ENCODE peak calls at places on chromosomes 12 and 14, in five cellular contexts. S is LoVo, M is NCI-H1105, V is hypothalamus, L is NCI-H510A treated with DMSO at 0.1 percent for 48 hours. E is an unnamed sample.

GRCh38 chr12:9387450-9387849 is 179.3 kb upstream of the PZP start:
- DNase-seq in V (no peak), L (no peak), M (no peak), S (no peak), E (no peak)

GRCh38 chr12:65860584-65860983 is 36.3 kb downstream of the HMGA2 start:
- DNase-seq in S (no peak), V (no peak), M (no peak), L (no peak), E (no peak)

GRCh38 chr12:100554608-100555077 is 18.8 kb upstream of the GAS2L3 start:
- DNase-seq in S (peak), M (peak), L (peak), V (no peak), E (peak)

GRCh38 chr12:63129927-63130326 is 21.1 kb downstream of the AVPR1A start:
- DNase-seq in V (no peak), L (no peak), S (no peak), M (no peak), E (no peak)

GRCh38 chr14:98903371-98903770 is 368.6 kb downstream of the BCL11B start:
- DNase-seq in S (peak), M (no peak), L (no peak), V (no peak), E (no peak)

GRCh38 chr12:120833849-120834248 is 70.3 kb downstream of the SPPL3 start:
- DNase-seq in V (no peak), L (no peak), S (no peak), M (no peak), E (no peak)

GRCh38 chr12:110245278-110245868 is 35.7 kb upstream of the ATP2A2 start:
- DNase-seq in S (no peak), V (no peak), L (no peak), M (no peak), E (no peak)

GRCh38 chr14:75417674-75418073 is 10.1 kb upstream of the JDP2 start:
- DNase-seq in V (no peak), M (no peak), L (no peak), S (no peak), E (no peak)

GRCh38 chr14:104624939-104625338 is 20.4 kb upstream of the TMEM179 start:
- DNase-seq in V (no peak), L (no peak), M (no peak), S (no peak), E (no peak)

GRCh38 chr12:127150028-127150427 is 1116.9 kb upstream of the TMEM132C start:
- DNase-seq in V (no peak), S (no peak), L (no peak), M (no peak), E (no peak)

GRCh38 chr12:116426391-116427136 is 132.6 kb upstream of the MAP1LC3B2 start:
- DNase-seq in V (no peak), M (no peak), S (peak), L (no peak), E (no peak)

GRCh38 chr12:123071401-123072304 is 79.2 kb downstream of the PITPNM2 start:
- DNase-seq in M (no peak), S (no peak), V (no peak), L (no peak), E (no peak)

GRCh38 chr12:124500232-124501079 is 67.0 kb downstream of the NCOR2 start:
- DNase-seq in M (no peak), S (no peak), L (no peak), V (no peak), E (peak)

GRCh38 chr12:20142295-20142694 is 226.0 kb upstream of the PDE3A start:
- DNase-seq in M (no peak), L (no peak), V (no peak), S (no peak), E (no peak)

GRCh38 chr12:72642726-72643125 is 370.6 kb downstream of the TRHDE start:
- DNase-seq in S (no peak), V (no peak), L (no peak), M (no peak), E (no peak)

GRCh38 chr12:90695415-90695814 is 259.6 kb downstream of the CCER1 start:
- DNase-seq in L (no peak), V (no peak), S (no peak), M (no peak), E (no peak)

GRCh38 chr14:71620401-71620800 is 311.8 kb upstream of the RGS6 start:
- DNase-seq in L (no peak), S (no peak), V (no peak), M (no peak), E (no peak)

GRCh38 chr14:72463291-72463866 is 430.5 kb downstream of the DPF3 start:
- DNase-seq in L (no peak), V (no peak), S (peak), M (no peak), E (no peak)

GRCh38 chr14:30655124-30655523 is 33.0 kb downstream of the SCFD1 start:
- DNase-seq in M (no peak), V (no peak), S (no peak), L (no peak), E (no peak)

E was measured in progenitor cell of endocrine pancreas.